ENCODE peak calls at places on chromosomes 6 and 20, in nine cellular contexts. One of them, this sample, is unnamed.

GRCh38 chr20:63058696-63059335 is 52.1 kb upstream of the BHLHE23 start:
- DNase-seq in T-helper 17 cell: no peak
- DNase-seq in NCI-H146: no peak
- DNase-seq in T follicular helper cell: no peak
- DNase-seq in heart left ventricle: peak
- DNase-seq in stimulated activated CD8-positive, alpha-beta memory T cell treated with anti-CD3 and anti-CD28 coated beads, Interleukin-15, amount 100 ng/mL, for 24 hours: no peak
- DNase-seq in effector memory CD8-positive, alpha-beta T cell: no peak
- DNase-seq in NCI-H510A treated with DMSO at 0.1 percent for 48 hours: no peak
- DNase-seq in Right ventricle myocardium inferior: peak
- DNase-seq in this sample: no peak

GRCh38 chr6:134636221-134636830 is 313.6 kb downstream of the ALDH8A1 start:
- DNase-seq in NCI-H510A treated with DMSO at 0.1 percent for 48 hours: no peak
- DNase-seq in T follicular helper cell: peak
- DNase-seq in effector memory CD8-positive, alpha-beta T cell: no peak
- DNase-seq in heart left ventricle: no peak
- DNase-seq in NCI-H146: peak
- DNase-seq in Right ventricle myocardium inferior: no peak
- DNase-seq in T-helper 17 cell: no peak
- DNase-seq in stimulated activated CD8-positive, alpha-beta memory T cell treated with anti-CD3 and anti-CD28 coated beads, Interleukin-15, amount 100 ng/mL, for 24 hours: no peak
- DNase-seq in this sample: no peak

GRCh38 chr6:9502991-9503761 is 911.7 kb downstream of the TFAP2A start:
- DNase-seq in stimulated activated CD8-positive, alpha-beta memory T cell treated with anti-CD3 and anti-CD28 coated beads, Interleukin-15, amount 100 ng/mL, for 24 hours: no peak
- DNase-seq in Right ventricle myocardium inferior: no peak
- DNase-seq in effector memory CD8-positive, alpha-beta T cell: no peak
- DNase-seq in NCI-H510A treated with DMSO at 0.1 percent for 48 hours: no peak
- DNase-seq in heart left ventricle: no peak
- DNase-seq in T follicular helper cell: no peak
- DNase-seq in NCI-H146: peak
- DNase-seq in T-helper 17 cell: no peak
- DNase-seq in this sample: peak

GRCh38 chr6:37126961-37127360 is 43.0 kb upstream of the PIM1 start:
- DNase-seq in effector memory CD8-positive, alpha-beta T cell: no peak
- DNase-seq in T-helper 17 cell: no peak
- DNase-seq in heart left ventricle: no peak
- DNase-seq in Right ventricle myocardium inferior: no peak
- DNase-seq in T follicular helper cell: no peak
- DNase-seq in NCI-H146: no peak
- DNase-seq in NCI-H510A treated with DMSO at 0.1 percent for 48 hours: no peak
- DNase-seq in stimulated activated CD8-positive, alpha-beta memory T cell treated with anti-CD3 and anti-CD28 coated beads, Interleukin-15, amount 100 ng/mL, for 24 hours: no peak
- DNase-seq in this sample: no peak

GRCh38 chr20:38633577-38634093 is 32.0 kb downstream of the ARHGAP40 start:
- DNase-seq in NCI-H510A treated with DMSO at 0.1 percent for 48 hours: peak
- DNase-seq in stimulated activated CD8-positive, alpha-beta memory T cell treated with anti-CD3 and anti-CD28 coated beads, Interleukin-15, amount 100 ng/mL, for 24 hours: peak
- DNase-seq in T follicular helper cell: peak
- DNase-seq in Right ventricle myocardium inferior: no peak
- DNase-seq in heart left ventricle: no peak
- DNase-seq in effector memory CD8-positive, alpha-beta T cell: peak
- DNase-seq in T-helper 17 cell: peak
- DNase-seq in NCI-H146: peak
- DNase-seq in this sample: peak

GRCh38 chr20:33963756-33964155 is 30.0 kb upstream of the RALY start:
- DNase-seq in T follicular helper cell: no peak
- DNase-seq in NCI-H146: no peak
- DNase-seq in stimulated activated CD8-positive, alpha-beta memory T cell treated with anti-CD3 and anti-CD28 coated beads, Interleukin-15, amount 100 ng/mL, for 24 hours: no peak
- DNase-seq in NCI-H510A treated with DMSO at 0.1 percent for 48 hours: no peak
- DNase-seq in effector memory CD8-positive, alpha-beta T cell: no peak
- DNase-seq in T-helper 17 cell: no peak
- DNase-seq in heart left ventricle: no peak
- DNase-seq in Right ventricle myocardium inferior: no peak
- DNase-seq in this sample: no peak

GRCh38 chr6:84411060-84411629 is 183.7 kb upstream of the CEP162 start:
- DNase-seq in T-helper 17 cell: no peak
- DNase-seq in NCI-H146: peak
- DNase-seq in effector memory CD8-positive, alpha-beta T cell: no peak
- DNase-seq in heart left ventricle: no peak
- DNase-seq in Right ventricle myocardium inferior: no peak
- DNase-seq in T follicular helper cell: no peak
- DNase-seq in NCI-H510A treated with DMSO at 0.1 percent for 48 hours: no peak
- DNase-seq in stimulated activated CD8-positive, alpha-beta memory T cell treated with anti-CD3 and anti-CD28 coated beads, Interleukin-15, amount 100 ng/mL, for 24 hours: no peak
- DNase-seq in this sample: peak

GRCh38 chr20:5297280-5298004 is 19.3 kb downstream of the PROKR2 start:
- DNase-seq in heart left ventricle: no peak
- DNase-seq in stimulated activated CD8-positive, alpha-beta memory T cell treated with anti-CD3 and anti-CD28 coated beads, Interleukin-15, amount 100 ng/mL, for 24 hours: no peak
- DNase-seq in T follicular helper cell: no peak
- DNase-seq in Right ventricle myocardium inferior: no peak
- DNase-seq in T-helper 17 cell: no peak
- DNase-seq in effector memory CD8-positive, alpha-beta T cell: no peak
- DNase-seq in NCI-H510A treated with DMSO at 0.1 percent for 48 hours: no peak
- DNase-seq in NCI-H146: no peak
- DNase-seq in this sample: no peak

GRCh38 chr6:87698618-87699017 is 3.4 kb downstream of the AKIRIN2 start:
- DNase-seq in Right ventricle myocardium inferior: no peak
- DNase-seq in T-helper 17 cell: no peak
- DNase-seq in T follicular helper cell: no peak
- DNase-seq in NCI-H510A treated with DMSO at 0.1 percent for 48 hours: no peak
- DNase-seq in heart left ventricle: no peak
- DNase-seq in stimulated activated CD8-positive, alpha-beta memory T cell treated with anti-CD3 and anti-CD28 coated beads, Interleukin-15, amount 100 ng/mL, for 24 hours: no peak
- DNase-seq in NCI-H146: no peak
- DNase-seq in effector memory CD8-positive, alpha-beta T cell: no peak
- DNase-seq in this sample: peak

GRCh38 chr20:38156888-38157634 is 8.0 kb downstream of the TGM2 start:
- DNase-seq in effector memory CD8-positive, alpha-beta T cell: no peak
- DNase-seq in heart left ventricle: no peak
- DNase-seq in NCI-H510A treated with DMSO at 0.1 percent for 48 hours: no peak
- DNase-seq in NCI-H146: no peak
- DNase-seq in Right ventricle myocardium inferior: no peak
- DNase-seq in stimulated activated CD8-positive, alpha-beta memory T cell treated with anti-CD3 and anti-CD28 coated beads, Interleukin-15, amount 100 ng/mL, for 24 hours: no peak
- DNase-seq in T follicular helper cell: no peak
- DNase-seq in T-helper 17 cell: no peak
- DNase-seq in this sample: peak

GRCh38 chr6:143964667-143965066 is 43.4 kb downstream of the PLAGL1 start:
- DNase-seq in NCI-H510A treated with DMSO at 0.1 percent for 48 hours: no peak
- DNase-seq in stimulated activated CD8-positive, alpha-beta memory T cell treated with anti-CD3 and anti-CD28 coated beads, Interleukin-15, amount 100 ng/mL, for 24 hours: no peak
- DNase-seq in T follicular helper cell: no peak
- DNase-seq in NCI-H146: no peak
- DNase-seq in heart left ventricle: no peak
- DNase-seq in Right ventricle myocardium inferior: no peak
- DNase-seq in T-helper 17 cell: no peak
- DNase-seq in effector memory CD8-positive, alpha-beta T cell: no peak
- DNase-seq in this sample: no peak

GRCh38 chr6:74459260-74459659 is 746.6 kb downstream of the COL12A1 start:
- DNase-seq in NCI-H510A treated with DMSO at 0.1 percent for 48 hours: no peak
- DNase-seq in effector memory CD8-positive, alpha-beta T cell: no peak
- DNase-seq in stimulated activated CD8-positive, alpha-beta memory T cell treated with anti-CD3 and anti-CD28 coated beads, Interleukin-15, amount 100 ng/mL, for 24 hours: no peak
- DNase-seq in heart left ventricle: no peak
- DNase-seq in NCI-H146: no peak
- DNase-seq in T-helper 17 cell: no peak
- DNase-seq in T follicular helper cell: no peak
- DNase-seq in Right ventricle myocardium inferior: no peak
- DNase-seq in this sample: no peak

GRCh38 chr6:5435449-5435848 is 174.1 kb downstream of the FARS2 start:
- DNase-seq in T-helper 17 cell: no peak
- DNase-seq in effector memory CD8-positive, alpha-beta T cell: no peak
- DNase-seq in T follicular helper cell: no peak
- DNase-seq in Right ventricle myocardium inferior: no peak
- DNase-seq in stimulated activated CD8-positive, alpha-beta memory T cell treated with anti-CD3 and anti-CD28 coated beads, Interleukin-15, amount 100 ng/mL, for 24 hours: no peak
- DNase-seq in heart left ventricle: no peak
- DNase-seq in NCI-H510A treated with DMSO at 0.1 percent for 48 hours: no peak
- DNase-seq in NCI-H146: no peak
- DNase-seq in this sample: no peak

GRCh38 chr6:68094070-68094469 is 541.0 kb upstream of the ADGRB3 start:
- DNase-seq in T follicular helper cell: no peak
- DNase-seq in effector memory CD8-positive, alpha-beta T cell: no peak
- DNase-seq in stimulated activated CD8-positive, alpha-beta memory T cell treated with anti-CD3 and anti-CD28 coated beads, Interleukin-15, amount 100 ng/mL, for 24 hours: no peak
- DNase-seq in NCI-H146: no peak
- DNase-seq in Right ventricle myocardium inferior: no peak
- DNase-seq in NCI-H510A treated with DMSO at 0.1 percent for 48 hours: no peak
- DNase-seq in T-helper 17 cell: no peak
- DNase-seq in heart left ventricle: no peak
- DNase-seq in this sample: no peak

GRCh38 chr6:108435391-108435790 is 125.3 kb upstream of the FOXO3 start:
- DNase-seq in T-helper 17 cell: no peak
- DNase-seq in Right ventricle myocardium inferior: no peak
- DNase-seq in NCI-H510A treated with DMSO at 0.1 percent for 48 hours: no peak
- DNase-seq in NCI-H146: no peak
- DNase-seq in T follicular helper cell: no peak
- DNase-seq in effector memory CD8-positive, alpha-beta T cell: no peak
- DNase-seq in stimulated activated CD8-positive, alpha-beta memory T cell treated with anti-CD3 and anti-CD28 coated beads, Interleukin-15, amount 100 ng/mL, for 24 hours: no peak
- DNase-seq in heart left ventricle: no peak
- DNase-seq in this sample: no peak

GRCh38 chr6:11810854-11811643 is 32.4 kb upstream of the ADTRP start:
- DNase-seq in T follicular helper cell: no peak
- DNase-seq in NCI-H510A treated with DMSO at 0.1 percent for 48 hours: no peak
- DNase-seq in NCI-H146: no peak
- DNase-seq in heart left ventricle: no peak
- DNase-seq in T-helper 17 cell: no peak
- DNase-seq in Right ventricle myocardium inferior: no peak
- DNase-seq in stimulated activated CD8-positive, alpha-beta memory T cell treated with anti-CD3 and anti-CD28 coated beads, Interleukin-15, amount 100 ng/mL, for 24 hours: no peak
- DNase-seq in effector memory CD8-positive, alpha-beta T cell: no peak
- DNase-seq in this sample: no peak